ENCODE peak calls at places on chromosomes 5 and 9, in seven cellular contexts. S is CD8-positive, alpha-beta T cell; X is stimulated activated naive CD8-positive, alpha-beta T cell treated with anti-CD3 and anti-CD28 coated beads, Interleukin-15, amount 100 ng/mL, for 72 hours; C is T-helper 17 cell; U is left ventricle myocardium superior; W is RWPE2; L is Panc1. A is an unnamed sample.

GRCh38 chr5:35902032-35902681 is 36.3 kb downstream of the CAPSL start:
- ATAC-seq in S (peak), X (peak), C (peak), U (no peak), W (peak), L (no peak), A (no peak)

GRCh38 chr9:37994639-37995347 is 74.2 kb downstream of the SHB start:
- ATAC-seq in S (no peak), X (peak), C (peak), U (peak), W (peak), L (peak), A (peak)

GRCh38 chr9:859251-859650 is 17.8 kb downstream of the DMRT1 start:
- ATAC-seq in S (no peak), X (no peak), C (no peak), U (no peak), W (no peak), L (no peak), A (no peak)

GRCh38 chr9:82184524-82184923 is 196.0 kb downstream of the SPATA31D1 start:
- ATAC-seq in S (no peak), X (no peak), C (no peak), U (no peak), W (no peak), L (no peak), A (no peak)

GRCh38 chr5:169422087-169422486 is 121.1 kb upstream of the SLIT3 start:
- ATAC-seq in S (no peak), X (no peak), C (no peak), U (no peak), W (no peak), L (no peak), A (no peak)

GRCh38 chr5:115209279-115209678 is 39.6 kb upstream of the TRIM36 start:
- ATAC-seq in S (peak), X (peak), C (peak), U (peak), W (no peak), L (no peak), A (peak)

GRCh38 chr9:131252120-131252519 is 24.2 kb downstream of the FAM78A start:
- ATAC-seq in S (no peak), X (no peak), C (no peak), U (no peak), W (no peak), L (no peak), A (no peak)

GRCh38 chr9:134602547-134603362 is 38.8 kb upstream of the COL5A1 start:
- ATAC-seq in S (no peak), X (no peak), C (no peak), U (peak), W (peak), L (peak), A (peak)

GRCh38 chr9:115649991-115650472 is 503.6 kb upstream of the PAPPA start:
- ATAC-seq in S (no peak), X (no peak), C (no peak), U (peak), W (no peak), L (no peak), A (peak)

GRCh38 chr5:175494271-175495183 is 16.2 kb downstream of the SFXN1 start:
- ATAC-seq in S (no peak), X (no peak), C (no peak), U (no peak), W (peak), L (no peak), A (no peak)

GRCh38 chr5:148388692-148389091 is 4.9 kb downstream of the FBXO38 start:
- ATAC-seq in S (no peak), X (peak), C (no peak), U (peak), W (no peak), L (no peak), A (no peak)